ENCODE peak calls at places on chromosomes 11 and 22, in seven cellular contexts. R is AG10803, S is ovary, L is GM23248, W is right atrium auricular region, B is AG04450, V is left ventricle myocardium inferior. M is an unnamed sample.
A peak's percentile ranks its signal among the peaks of the same experiment; 100 is the strongest.

GRCh38 chr11:17807034-17807433 is 72.5 kb downstream of the KCNC1 start:
- DNase-seq in R (peak; percentile 55), S (no peak), L (no peak), W (no peak), B (no peak), V (no peak), M (peak; percentile 41)

GRCh38 chr22:46362221-46362933 is 26.9 kb downstream of the TRMU start:
- DNase-seq in R (no peak), S (no peak), L (no peak), W (no peak), B (no peak), V (no peak), M (no peak)

GRCh38 chr22:24066260-24066659 is 55.2 kb downstream of the CABIN1 start:
- DNase-seq in R (no peak), S (no peak), L (peak; percentile 52), W (no peak), B (no peak), V (peak; percentile 41), M (no peak)

GRCh38 chr22:40721266-40721665 is 42.0 kb downstream of the MCHR1 start:
- DNase-seq in R (peak; percentile 27), S (no peak), L (peak; percentile 63), W (no peak), B (no peak), V (no peak), M (peak; percentile 24)

GRCh38 chr22:43826142-43827093 is 14.3 kb upstream of the EFCAB6 start:
- DNase-seq in R (peak; percentile 70), S (no peak), L (peak; percentile 89), W (no peak), B (no peak), V (no peak), M (peak; percentile 49)

GRCh38 chr11:64848779-64849599 is 4.5 kb upstream of the CDC42BPG start:
- DNase-seq in R (no peak), S (no peak), L (no peak), W (no peak), B (no peak), V (no peak), M (no peak)

GRCh38 chr11:121936781-121937447 is 179.1 kb downstream of the BLID start:
- DNase-seq in R (peak; percentile 76), S (no peak), L (peak; percentile 91), W (no peak), B (no peak), V (no peak), M (peak; percentile 70)

GRCh38 chr22:17266261-17266971 is 47.2 kb upstream of the ADA2 start:
- DNase-seq in R (no peak), S (no peak), L (no peak), W (no peak), B (no peak), V (peak; percentile 45), M (no peak)

GRCh38 chr22:49583341-49583740 is 244.3 kb downstream of the BRD1 start:
- DNase-seq in R (no peak), S (no peak), L (no peak), W (no peak), B (no peak), V (no peak), M (no peak)

GRCh38 chr11:77107950-77108349 is 5.3 kb downstream of the OMP start:
- DNase-seq in R (peak; percentile 81), S (peak; percentile 77), L (peak; percentile 94), W (no peak), B (peak; percentile 52), V (no peak), M (peak; percentile 94)

GRCh38 chr22:30714062-30714461 is 19.4 kb downstream of the OSBP2 start:
- DNase-seq in R (no peak), S (no peak), L (no peak), W (no peak), B (no peak), V (no peak), M (no peak)

GRCh38 chr11:85115798-85116197 is 511.3 kb downstream of the DLG2 start:
- DNase-seq in R (no peak), S (no peak), L (no peak), W (no peak), B (no peak), V (no peak), M (no peak)

GRCh38 chr22:50476819-50477344 is 2.0 kb upstream of the SBF1 start:
- DNase-seq in R (no peak), S (no peak), L (no peak), W (no peak), B (no peak), V (no peak), M (no peak)

GRCh38 chr11:10484461-10485180 is 29.6 kb downstream of the AMPD3 start:
- DNase-seq in R (no peak), S (no peak), L (no peak), W (no peak), B (no peak), V (no peak), M (no peak)

GRCh38 chr11:31870609-31871309 is 59.6 kb upstream of the PAX6 start:
- DNase-seq in R (peak; percentile 28), S (no peak), L (peak; percentile 50), W (no peak), B (peak; percentile 2), V (peak; percentile 19), M (peak; percentile 55)

GRCh38 chr11:94112182-94112960 is 16.3 kb upstream of the PANX1 start:
- DNase-seq in R (no peak), S (no peak), L (no peak), W (no peak), B (no peak), V (no peak), M (no peak)

GRCh38 chr11:100445231-100445735 is 241.8 kb upstream of the ARHGAP42 start:
- DNase-seq in R (no peak), S (no peak), L (no peak), W (no peak), B (no peak), V (no peak), M (no peak)

GRCh38 chr11:73178092-73178539 is 36.0 kb upstream of the FCHSD2 start:
- DNase-seq in R (peak; percentile 90), S (peak; percentile 90), L (peak; percentile 90), W (peak; percentile 93), B (peak; percentile 60), V (peak; percentile 84), M (peak; percentile 82)

GRCh38 chr11:120985718-120986569 is 38.0 kb upstream of the TBCEL start:
- DNase-seq in R (peak; percentile 45), S (peak; percentile 60), L (peak; percentile 78), W (no peak), B (no peak), V (peak; percentile 24), M (peak; percentile 75)

GRCh38 chr22:47071078-47071811 is 308.8 kb downstream of the TBC1D22A start:
- DNase-seq in R (no peak), S (no peak), L (no peak), W (no peak), B (no peak), V (no peak), M (no peak)

GRCh38 chr11:17469998-17470397 is 6.6 kb downstream of the ABCC8 start:
- DNase-seq in R (no peak), S (no peak), L (no peak), W (no peak), B (no peak), V (no peak), M (no peak)

GRCh38 chr11:415640-416041 is 842 bp upstream of the SIGIRR start:
- DNase-seq in R (no peak), S (no peak), L (no peak), W (no peak), B (no peak), V (no peak), M (no peak)

GRCh38 chr11:34166806-34167740 is 61.6 kb downstream of the NAT10 start:
- DNase-seq in R (no peak), S (no peak), L (no peak), W (no peak), B (no peak), V (no peak), M (no peak)
- H3K4me3 ChIP-seq in R (no peak overlapping the region), S (no peak overlapping the region), L (no peak overlapping the region), W (no peak overlapping the region), B (no peak overlapping the region), V (no peak overlapping the region), M (no peak overlapping the region)

GRCh38 chr11:44316388-44317240 is 6.7 kb upstream of the ALX4 start:
- DNase-seq in R (no peak), S (no peak), L (peak; percentile 23), W (no peak), B (no peak), V (no peak), M (no peak)

GRCh38 chr11:44314733-44315132 is 4.8 kb upstream of the ALX4 start:
- DNase-seq in R (no peak), S (no peak), L (no peak), W (no peak), B (no peak), V (no peak), M (no peak)

GRCh38 chr11:44318369-44318768 is 8.4 kb upstream of the ALX4 start:
- DNase-seq in R (no peak), S (no peak), L (no peak), W (no peak), B (no peak), V (no peak), M (no peak)

GRCh38 chr11:44313701-44314489 is 4.0 kb upstream of the ALX4 start:
- DNase-seq in R (peak; percentile 48), S (no peak), L (peak; percentile 35), W (no peak), B (no peak), V (no peak), M (no peak)

GRCh38 chr11:44315947-44316387 is 6.0 kb upstream of the ALX4 start:
- DNase-seq in R (peak; percentile 27), S (no peak), L (peak; percentile 61), W (no peak), B (no peak), V (no peak), M (peak; percentile 22)
- H3K4me3 ChIP-seq in R (peak overlapping the region; percentile 40), S (peak overlapping the region; percentile 18), L (peak overlapping the region; percentile 37), W (peak overlapping the region; percentile 38), B (peak overlapping the region; percentile 34), V (peak overlapping the region; percentile 59), M (no peak overlapping the region)

GRCh38 chr11:9462806-9463537 is 2.2 kb downstream of the ZNF143 start:
- DNase-seq in R (no peak), S (no peak), L (no peak), W (no peak), B (no peak), V (no peak), M (no peak)
- H3K4me3 ChIP-seq in R (no peak overlapping the region), S (no peak overlapping the region), L (no peak overlapping the region), W (no peak overlapping the region), B (no peak overlapping the region), V (peak overlapping the region; percentile 84), M (no peak overlapping the region)

DNA sequence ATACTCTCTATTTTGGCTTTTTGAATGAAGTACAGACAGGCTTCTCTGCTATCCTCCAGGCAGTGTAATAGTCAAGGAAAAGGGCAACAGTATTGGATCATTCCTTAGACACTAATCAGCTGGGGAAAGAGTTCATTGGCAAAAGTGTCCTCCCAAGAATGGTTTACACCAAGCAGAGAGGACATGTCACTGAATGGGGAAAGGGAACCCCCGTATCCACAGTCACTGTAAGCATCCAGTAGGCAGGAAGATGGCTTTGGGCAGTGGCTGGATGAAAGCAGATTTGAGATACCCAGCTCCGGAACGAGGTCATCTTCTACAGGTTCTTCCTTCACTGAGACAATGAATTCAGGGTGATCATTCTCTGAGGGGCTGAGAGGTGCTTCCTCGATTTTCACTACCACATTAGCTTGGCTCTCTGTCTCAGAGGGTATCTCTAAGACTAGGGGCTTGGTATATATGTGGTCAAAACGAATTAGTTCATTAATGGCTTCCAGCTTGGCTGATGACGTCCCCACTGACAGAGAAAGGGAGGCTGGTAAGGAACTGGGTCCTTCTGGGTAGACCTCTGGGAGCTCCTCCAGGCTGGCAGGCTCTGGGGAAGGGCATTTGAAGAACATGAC is 5.2 kb downstream of the XBP1 start:
- DNase-seq in R (no peak), S (no peak), L (no peak), W (no peak), B (no peak), V (no peak), M (no peak)
- H3K4me3 ChIP-seq in R (no peak overlapping the region), S (no peak overlapping the region), L (no peak overlapping the region), W (no peak overlapping the region), B (no peak overlapping the region), V (no peak overlapping the region), M (no peak overlapping the region)